ENCODE peak calls at places on chromosomes 7 and 10, in six cellular contexts. One of them, this sample, is unnamed.

GRCh38 chr7:95545007-95545615 is 51.2 kb downstream of the PDK4 start:
- DNase-seq in H1: no peak
- DNase-seq in H9: no peak
- DNase-seq in mesendoderm: peak
- DNase-seq in IMR-90: peak
- DNase-seq in neuronal stem cell: no peak
- DNase-seq in this sample: peak

GRCh38 chr7:69871886-69872592 is 273.8 kb downstream of the AUTS2 start:
- DNase-seq in neuronal stem cell: no peak
- DNase-seq in H1: no peak
- DNase-seq in IMR-90: no peak
- DNase-seq in H9: no peak
- DNase-seq in mesendoderm: no peak
- DNase-seq in this sample: no peak

GRCh38 chr7:95004618-95005282 is 97.4 kb downstream of the PPP1R9A start:
- DNase-seq in neuronal stem cell: no peak
- DNase-seq in IMR-90: no peak
- DNase-seq in H9: no peak
- DNase-seq in mesendoderm: no peak
- DNase-seq in H1: no peak
- DNase-seq in this sample: peak

GRCh38 chr10:60422809-60423208 is 33.1 kb upstream of the ANK3 start:
- DNase-seq in neuronal stem cell: no peak
- DNase-seq in H9: no peak
- DNase-seq in H1: no peak
- DNase-seq in mesendoderm: no peak
- DNase-seq in IMR-90: no peak
- DNase-seq in this sample: no peak

GRCh38 chr7:1293950-1294728 is 61.5 kb downstream of the UNCX start:
- DNase-seq in IMR-90: no peak
- DNase-seq in H9: no peak
- DNase-seq in neuronal stem cell: no peak
- DNase-seq in H1: no peak
- DNase-seq in mesendoderm: no peak
- DNase-seq in this sample: no peak

GRCh38 chr7:135160858-135161653 is 9.5 kb downstream of the CYREN start:
- DNase-seq in neuronal stem cell: no peak
- DNase-seq in mesendoderm: peak
- DNase-seq in H9: no peak
- DNase-seq in IMR-90: peak
- DNase-seq in H1: no peak
- DNase-seq in this sample: peak

GRCh38 chr10:89602919-89603318 is 42.1 kb downstream of the PANK1 start:
- DNase-seq in IMR-90: no peak
- DNase-seq in neuronal stem cell: no peak
- DNase-seq in mesendoderm: no peak
- DNase-seq in H9: no peak
- DNase-seq in H1: no peak
- DNase-seq in this sample: no peak

GRCh38 chr7:107960306-107960705 is 42.7 kb downstream of the LAMB1 start:
- DNase-seq in mesendoderm: no peak
- DNase-seq in H1: no peak
- DNase-seq in H9: no peak
- DNase-seq in neuronal stem cell: no peak
- DNase-seq in IMR-90: no peak
- DNase-seq in this sample: no peak

GRCh38 chr7:51034531-51035264 is 252.0 kb upstream of the GRB10 start:
- DNase-seq in mesendoderm: peak
- DNase-seq in IMR-90: peak
- DNase-seq in H1: no peak
- DNase-seq in H9: no peak
- DNase-seq in neuronal stem cell: no peak
- DNase-seq in this sample: peak

GRCh38 chr10:132138596-132138995 is 48.2 kb upstream of the DPYSL4 start:
- DNase-seq in IMR-90: no peak
- DNase-seq in neuronal stem cell: no peak
- DNase-seq in H9: no peak
- DNase-seq in H1: no peak
- DNase-seq in mesendoderm: no peak
- DNase-seq in this sample: no peak

GRCh38 chr10:107418411-107418810 is 253.9 kb upstream of the SORCS1 start:
- DNase-seq in mesendoderm: no peak
- DNase-seq in IMR-90: no peak
- DNase-seq in H9: no peak
- DNase-seq in H1: no peak
- DNase-seq in neuronal stem cell: no peak
- DNase-seq in this sample: peak

GRCh38 chr7:101066141-101066857 is 19.0 kb upstream of the TRIM56 start:
- DNase-seq in mesendoderm: peak
- DNase-seq in H1: no peak
- DNase-seq in IMR-90: no peak
- DNase-seq in H9: no peak
- DNase-seq in neuronal stem cell: no peak
- DNase-seq in this sample: peak

GRCh38 chr10:128103229-128103714 is 23.0 kb downstream of the MKI67 start:
- DNase-seq in H9: no peak
- DNase-seq in neuronal stem cell: no peak
- DNase-seq in mesendoderm: no peak
- DNase-seq in H1: no peak
- DNase-seq in IMR-90: no peak
- DNase-seq in this sample: no peak

GRCh38 chr7:105617280-105618015 is 36.2 kb upstream of the EFCAB10 start:
- DNase-seq in IMR-90: no peak
- DNase-seq in mesendoderm: no peak
- DNase-seq in neuronal stem cell: no peak
- DNase-seq in H1: no peak
- DNase-seq in H9: no peak
- DNase-seq in this sample: no peak

GRCh38 chr10:74282853-74283205 is 131.8 kb downstream of the ADK start:
- DNase-seq in neuronal stem cell: no peak
- DNase-seq in mesendoderm: no peak
- DNase-seq in IMR-90: peak
- DNase-seq in H9: no peak
- DNase-seq in H1: no peak
- DNase-seq in this sample: no peak

GRCh38 chr10:70296406-70296899 is 12.6 kb upstream of the NPFFR1 start:
- DNase-seq in IMR-90: peak
- DNase-seq in H1: no peak
- DNase-seq in H9: peak
- DNase-seq in mesendoderm: peak
- DNase-seq in neuronal stem cell: no peak
- DNase-seq in this sample: peak

GRCh38 chr10:20984632-20985031 is 87.5 kb upstream of the NEBL start:
- DNase-seq in IMR-90: no peak
- DNase-seq in H9: no peak
- DNase-seq in neuronal stem cell: no peak
- DNase-seq in mesendoderm: no peak
- DNase-seq in H1: no peak
- DNase-seq in this sample: no peak

GRCh38 chr10:89535185-89536012 is at the start of gene SLC16A12:
- DNase-seq in H9: peak
- DNase-seq in mesendoderm: peak
- DNase-seq in H1: peak
- DNase-seq in neuronal stem cell: peak
- DNase-seq in IMR-90: no peak
- DNase-seq in this sample: peak

GRCh38 chr10:31927597-31928530 is 767 bp downstream of the ARHGAP12 start:
- DNase-seq in neuronal stem cell: peak
- DNase-seq in H1: no peak
- DNase-seq in mesendoderm: peak
- DNase-seq in IMR-90: peak
- DNase-seq in H9: peak
- DNase-seq in this sample: peak

GRCh38 chr10:28991738-28992270 is 297.1 kb upstream of the LYZL1 start:
- DNase-seq in IMR-90: peak
- DNase-seq in H9: peak
- DNase-seq in H1: peak
- DNase-seq in mesendoderm: peak
- DNase-seq in neuronal stem cell: peak
- DNase-seq in this sample: peak

GRCh38 chr7:137538361-137538762 is 194.8 kb upstream of the PTN start:
- DNase-seq in mesendoderm: no peak
- DNase-seq in H1: no peak
- DNase-seq in H9: no peak
- DNase-seq in IMR-90: peak
- DNase-seq in neuronal stem cell: no peak
- DNase-seq in this sample: peak

GRCh38 chr10:63605568-63605967 is 84.4 kb downstream of the REEP3 start:
- DNase-seq in H1: no peak
- DNase-seq in neuronal stem cell: no peak
- DNase-seq in mesendoderm: peak
- DNase-seq in H9: no peak
- DNase-seq in IMR-90: peak
- DNase-seq in this sample: peak

GRCh38 chr10:33163941-33164824 is 170.3 kb downstream of the NRP1 start:
- DNase-seq in H9: no peak
- DNase-seq in H1: no peak
- DNase-seq in IMR-90: no peak
- DNase-seq in mesendoderm: peak
- DNase-seq in neuronal stem cell: no peak
- DNase-seq in this sample: peak

GRCh38 chr10:25725917-25726716 is 207.9 kb upstream of the MYO3A start:
- DNase-seq in H1: no peak
- DNase-seq in H9: peak
- DNase-seq in neuronal stem cell: peak
- DNase-seq in mesendoderm: peak
- DNase-seq in IMR-90: peak
- DNase-seq in this sample: peak

GRCh38 chr7:74501298-74501697 is 47.6 kb downstream of the GTF2IRD1 start:
- DNase-seq in mesendoderm: no peak
- DNase-seq in neuronal stem cell: no peak
- DNase-seq in H9: no peak
- DNase-seq in H1: no peak
- DNase-seq in IMR-90: no peak
- DNase-seq in this sample: no peak

GRCh38 chr10:80535671-80536360 is 1.9 kb upstream of the SH2D4B start:
- DNase-seq in H9: peak
- DNase-seq in IMR-90: no peak
- DNase-seq in H1: peak
- DNase-seq in mesendoderm: no peak
- DNase-seq in neuronal stem cell: no peak
- DNase-seq in this sample: no peak

GRCh38 chr10:105834261-105835059 is 1193.4 kb downstream of the SORCS3 start:
- DNase-seq in H9: no peak
- DNase-seq in IMR-90: no peak
- DNase-seq in mesendoderm: no peak
- DNase-seq in neuronal stem cell: no peak
- DNase-seq in H1: no peak
- DNase-seq in this sample: no peak

GRCh38 chr10:87504667-87505365 is at the start of gene MINPP1:
- DNase-seq in IMR-90: peak
- DNase-seq in neuronal stem cell: peak
- DNase-seq in mesendoderm: peak
- DNase-seq in H9: peak
- DNase-seq in H1: peak
- DNase-seq in this sample: peak

GRCh38 chr10:61262486-61263261 is 190.5 kb downstream of the TMEM26 start:
- DNase-seq in neuronal stem cell: no peak
- DNase-seq in IMR-90: peak
- DNase-seq in H9: no peak
- DNase-seq in H1: no peak
- DNase-seq in mesendoderm: no peak
- DNase-seq in this sample: peak

GRCh38 chr7:135260930-135261721 is 27.5 kb downstream of the STRA8 start:
- DNase-seq in H9: peak
- DNase-seq in IMR-90: peak
- DNase-seq in neuronal stem cell: no peak
- DNase-seq in H1: no peak
- DNase-seq in mesendoderm: peak
- DNase-seq in this sample: no peak

GRCh38 chr10:99945286-99945685 is 64.5 kb downstream of the DNMBP start:
- DNase-seq in neuronal stem cell: no peak
- DNase-seq in H1: no peak
- DNase-seq in H9: no peak
- DNase-seq in IMR-90: peak
- DNase-seq in mesendoderm: no peak
- DNase-seq in this sample: peak

GRCh38 chr7:142853739-142854504 is 954 bp upstream of the EPHB6 start:
- DNase-seq in H1: peak
- DNase-seq in neuronal stem cell: peak
- DNase-seq in IMR-90: peak
- DNase-seq in mesendoderm: peak
- DNase-seq in H9: peak
- DNase-seq in this sample: peak
- H2BK120ac ChIP-seq in H1: no peak
- H2BK120ac ChIP-seq in neuronal stem cell: no peak
- H2BK120ac ChIP-seq in IMR-90: no peak
- H2BK120ac ChIP-seq in mesendoderm: no peak
- H2BK120ac ChIP-seq in H9: no peak
- H2BK120ac ChIP-seq in this sample: no peak

DNA sequence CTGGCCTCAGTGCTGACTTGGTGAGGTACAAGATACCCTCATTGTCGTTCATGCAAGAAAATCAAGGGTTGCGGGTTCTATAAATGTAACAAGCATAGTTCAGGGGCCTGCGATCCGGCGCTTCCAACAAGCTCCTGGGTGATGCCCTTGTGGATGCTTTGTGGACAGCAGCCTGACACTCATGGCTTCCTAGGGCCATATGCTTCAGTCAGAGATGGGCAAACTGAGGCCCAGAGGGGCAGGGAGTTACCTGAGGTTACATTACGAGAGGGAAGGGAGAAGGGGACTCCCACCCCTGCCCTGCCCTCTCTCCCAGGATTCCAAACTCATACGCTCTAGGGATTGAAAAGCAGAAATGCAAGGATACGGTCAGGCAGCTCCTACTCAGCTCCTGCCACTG is 296.3 kb upstream of the ZMIZ1 start:
- DNase-seq in H1: no peak
- DNase-seq in H9: no peak
- DNase-seq in IMR-90: no peak
- DNase-seq in neuronal stem cell: no peak
- DNase-seq in mesendoderm: no peak
- DNase-seq in this sample: no peak
- H2BK120ac ChIP-seq in H1: no peak
- H2BK120ac ChIP-seq in H9: no peak
- H2BK120ac ChIP-seq in IMR-90: no peak
- H2BK120ac ChIP-seq in neuronal stem cell: no peak
- H2BK120ac ChIP-seq in mesendoderm: no peak
- H2BK120ac ChIP-seq in this sample: no peak

DNA sequence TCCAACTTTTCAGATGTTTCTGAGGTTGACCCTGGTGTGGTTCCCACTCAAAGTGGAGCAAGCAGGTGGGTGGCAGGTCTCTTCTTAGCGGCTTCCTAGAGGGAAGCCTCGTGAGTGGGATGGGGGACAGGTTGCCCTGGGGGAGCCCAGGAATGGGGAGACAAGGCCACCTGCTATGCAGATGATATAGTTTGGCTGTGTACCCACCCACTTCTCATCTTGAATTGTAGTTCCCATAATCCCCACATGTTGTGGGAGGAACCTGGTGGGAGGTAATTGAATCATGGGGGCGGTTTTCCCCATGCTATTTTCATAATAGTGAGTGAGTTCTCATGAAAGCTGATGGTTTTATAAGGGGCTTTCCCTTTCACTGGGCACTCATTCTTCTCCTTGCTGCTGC is 68.3 kb downstream of the KIAA1217 start:
- DNase-seq in IMR-90: no peak
- DNase-seq in mesendoderm: no peak
- DNase-seq in neuronal stem cell: no peak
- DNase-seq in H1: no peak
- DNase-seq in H9: no peak
- DNase-seq in this sample: no peak
- H2BK120ac ChIP-seq in IMR-90: no peak
- H2BK120ac ChIP-seq in mesendoderm: no peak
- H2BK120ac ChIP-seq in neuronal stem cell: no peak
- H2BK120ac ChIP-seq in H1: no peak
- H2BK120ac ChIP-seq in H9: no peak
- H2BK120ac ChIP-seq in this sample: no peak

GRCh38 chr7:76425156-76425555 is 406 bp downstream of the ZP3 start:
- DNase-seq in mesendoderm: no peak
- DNase-seq in H9: no peak
- DNase-seq in neuronal stem cell: no peak
- DNase-seq in IMR-90: no peak
- DNase-seq in H1: no peak
- DNase-seq in this sample: no peak
- H2BK120ac ChIP-seq in mesendoderm: no peak
- H2BK120ac ChIP-seq in H9: no peak
- H2BK120ac ChIP-seq in neuronal stem cell: no peak
- H2BK120ac ChIP-seq in IMR-90: no peak
- H2BK120ac ChIP-seq in H1: peak
- H2BK120ac ChIP-seq in this sample: no peak

This sample was measured in mesenchymal stem cell.